ENCODE peak calls at places on chromosomes 5 and 9, in five cellular contexts. One of them, this sample, is unnamed. For H3K4me1, the result is how much of the 10 kb centered on the place peaks cover.

GRCh38 chr5:10555134-10555733 is 8.6 kb upstream of the ANKRD33B start:
- DNase-seq in heart right ventricle: no peak
- DNase-seq in esophagus squamous epithelium: no peak
- DNase-seq in cardiac muscle cell: no peak
- DNase-seq in aorta: no peak
- DNase-seq in this sample: no peak

GRCh38 chr5:142726188-142726731 is 40.4 kb upstream of the FGF1 start:
- DNase-seq in heart right ventricle: no peak
- DNase-seq in esophagus squamous epithelium: no peak
- DNase-seq in cardiac muscle cell: peak
- DNase-seq in aorta: no peak
- DNase-seq in this sample: no peak

GRCh38 chr9:125631391-125632085 is 75.5 kb downstream of the MAPKAP1 start:
- DNase-seq in heart right ventricle: no peak
- DNase-seq in esophagus squamous epithelium: no peak
- DNase-seq in cardiac muscle cell: peak
- DNase-seq in aorta: no peak
- DNase-seq in this sample: peak

GRCh38 chr9:13934411-13934810 is 379.5 kb downstream of the NFIB start:
- DNase-seq in heart right ventricle: no peak
- DNase-seq in esophagus squamous epithelium: no peak
- DNase-seq in cardiac muscle cell: no peak
- DNase-seq in aorta: no peak
- DNase-seq in this sample: no peak

GRCh38 chr9:137814436-137814835 is 63.1 kb upstream of the CACNA1B start:
- DNase-seq in heart right ventricle: no peak
- DNase-seq in esophagus squamous epithelium: no peak
- DNase-seq in cardiac muscle cell: no peak
- DNase-seq in aorta: no peak
- DNase-seq in this sample: no peak

GRCh38 chr5:127297348-127298035 is 6.9 kb downstream of the MEGF10 start:
- DNase-seq in heart right ventricle: no peak
- DNase-seq in esophagus squamous epithelium: no peak
- DNase-seq in cardiac muscle cell: no peak
- DNase-seq in aorta: no peak
- DNase-seq in this sample: no peak

GRCh38 chr5:164504141-164504772 is 998.8 kb downstream of the MAT2B start:
- DNase-seq in heart right ventricle: no peak
- DNase-seq in esophagus squamous epithelium: no peak
- DNase-seq in cardiac muscle cell: peak
- DNase-seq in aorta: no peak
- DNase-seq in this sample: peak

GRCh38 chr5:176659440-176659839 is 12.2 kb downstream of the TSPAN17 start:
- DNase-seq in heart right ventricle: no peak
- DNase-seq in esophagus squamous epithelium: no peak
- DNase-seq in cardiac muscle cell: no peak
- DNase-seq in aorta: no peak
- DNase-seq in this sample: no peak

GRCh38 chr9:32884482-32884881 is 101.1 kb downstream of the TMEM215 start:
- DNase-seq in heart right ventricle: no peak
- DNase-seq in esophagus squamous epithelium: no peak
- DNase-seq in cardiac muscle cell: no peak
- DNase-seq in aorta: no peak
- DNase-seq in this sample: no peak

GRCh38 chr9:20725675-20726074 is 41.6 kb downstream of the FOCAD start:
- DNase-seq in heart right ventricle: no peak
- DNase-seq in esophagus squamous epithelium: no peak
- DNase-seq in cardiac muscle cell: no peak
- DNase-seq in aorta: no peak
- DNase-seq in this sample: no peak
- H3K4me1 ChIP-seq in heart right ventricle: under half
- H3K4me1 ChIP-seq in esophagus squamous epithelium: under half
- H3K4me1 ChIP-seq in cardiac muscle cell: under half
- H3K4me1 ChIP-seq in aorta: under half
- H3K4me1 ChIP-seq in this sample: under half

DNA sequence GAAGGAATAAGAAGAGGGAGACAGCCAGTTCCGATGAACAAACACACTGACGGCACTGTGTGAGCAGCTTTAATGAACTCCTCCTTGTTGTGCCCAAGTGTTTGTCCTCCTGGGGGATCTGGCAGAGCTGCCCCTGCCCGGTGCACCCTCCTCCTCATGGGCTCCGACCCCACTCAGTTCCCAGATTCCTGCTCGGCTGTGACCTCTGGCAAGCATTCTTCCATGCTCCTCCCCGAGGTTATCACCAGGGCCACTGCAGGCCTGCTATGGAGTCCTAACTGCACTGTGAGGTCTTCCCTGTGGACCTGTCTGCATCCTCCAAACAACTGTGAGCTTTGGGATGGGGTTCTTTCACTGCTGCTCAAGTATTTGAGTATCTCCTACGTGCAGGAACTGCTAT is 142.2 kb downstream of the DCP2 start:
- DNase-seq in heart right ventricle: peak
- DNase-seq in esophagus squamous epithelium: no peak
- DNase-seq in cardiac muscle cell: no peak
- DNase-seq in aorta: no peak
- DNase-seq in this sample: no peak
- H3K4me1 ChIP-seq in heart right ventricle: under half
- H3K4me1 ChIP-seq in esophagus squamous epithelium: under half
- H3K4me1 ChIP-seq in cardiac muscle cell: half or more
- H3K4me1 ChIP-seq in aorta: under half
- H3K4me1 ChIP-seq in this sample: under half

DNA sequence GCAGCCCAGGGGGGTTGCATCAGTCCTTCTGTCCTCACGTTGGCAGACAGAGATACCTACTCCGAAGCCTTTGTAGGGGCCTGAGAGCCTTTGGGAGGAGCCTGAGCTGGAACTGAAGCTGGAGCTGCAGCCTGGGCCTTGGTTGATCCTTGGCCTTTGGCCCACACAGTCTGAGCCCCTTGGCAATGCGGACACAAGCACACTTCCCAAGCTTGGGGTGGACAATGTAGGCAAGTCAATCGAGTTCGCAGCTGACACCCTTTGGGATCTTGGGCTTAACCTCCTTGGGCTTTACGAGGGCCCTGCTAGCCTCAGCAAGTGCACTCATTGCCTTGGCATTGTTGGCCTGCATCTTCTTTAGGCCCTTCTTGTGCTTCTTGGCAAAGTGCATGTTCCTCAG is 5.9 kb downstream of the CSNK1A1 start:
- DNase-seq in heart right ventricle: no peak
- DNase-seq in esophagus squamous epithelium: no peak
- DNase-seq in cardiac muscle cell: no peak
- DNase-seq in aorta: no peak
- DNase-seq in this sample: no peak
- H3K4me1 ChIP-seq in heart right ventricle: half or more
- H3K4me1 ChIP-seq in esophagus squamous epithelium: half or more
- H3K4me1 ChIP-seq in cardiac muscle cell: under half
- H3K4me1 ChIP-seq in aorta: under half
- H3K4me1 ChIP-seq in this sample: under half

DNA sequence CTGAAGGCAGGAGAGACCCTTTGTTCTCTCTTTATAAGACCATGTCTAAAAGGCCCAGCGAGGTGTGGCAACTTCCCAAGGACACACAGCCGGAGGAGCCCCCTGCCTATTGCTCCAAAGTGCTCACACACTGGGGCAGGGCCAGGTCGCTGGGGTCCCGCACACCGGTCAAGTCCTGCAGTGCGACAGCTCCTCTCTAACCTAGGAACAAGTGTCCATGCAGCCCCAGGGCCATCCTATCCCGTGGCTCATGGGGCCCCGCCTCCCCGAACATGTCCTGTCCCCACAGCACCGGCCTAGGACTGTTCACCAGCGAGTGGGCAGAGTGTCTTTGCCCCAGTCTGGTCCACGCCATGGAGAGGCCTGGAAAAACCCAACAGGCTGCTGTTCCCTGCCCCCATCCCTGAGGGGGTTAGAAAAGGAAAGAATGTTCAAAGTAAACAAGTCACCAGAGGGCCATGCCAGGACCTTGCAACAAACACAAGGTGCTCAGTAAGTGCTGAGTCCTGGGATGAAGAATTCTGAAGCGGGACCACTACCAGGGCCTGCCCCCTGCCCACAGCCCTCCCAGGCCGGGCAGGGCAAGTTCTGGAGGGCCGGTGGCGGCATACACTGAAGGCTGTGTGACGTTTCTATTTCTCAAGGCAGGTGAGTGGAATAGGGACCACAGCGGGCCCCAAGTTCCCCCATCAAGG is 958 bp downstream of the NINJ1 start:
- DNase-seq in heart right ventricle: no peak
- DNase-seq in esophagus squamous epithelium: no peak
- DNase-seq in cardiac muscle cell: peak
- DNase-seq in aorta: peak
- DNase-seq in this sample: peak
- H3K4me1 ChIP-seq in heart right ventricle: half or more
- H3K4me1 ChIP-seq in esophagus squamous epithelium: half or more
- H3K4me1 ChIP-seq in cardiac muscle cell: under half
- H3K4me1 ChIP-seq in aorta: under half
- H3K4me1 ChIP-seq in this sample: under half

DNA sequence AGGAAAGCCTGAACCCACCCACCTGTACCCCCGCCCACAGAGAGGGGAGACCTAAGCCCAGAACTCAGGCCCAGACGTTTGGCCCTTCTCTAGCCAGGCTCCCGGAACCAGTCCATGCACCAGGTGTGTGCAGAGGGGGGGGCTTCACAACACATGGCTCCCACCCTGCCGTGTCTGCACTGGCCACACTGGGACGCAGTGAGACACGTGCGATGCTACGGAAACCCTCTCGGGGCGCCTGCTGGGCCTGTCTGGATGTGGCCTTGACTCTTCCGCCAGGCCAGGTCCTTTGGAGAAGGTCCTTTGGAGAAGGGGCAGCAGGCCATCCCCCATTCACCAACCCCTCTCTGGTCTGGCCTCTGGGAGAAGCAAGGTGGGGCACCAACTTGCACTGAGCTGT is 58.4 kb upstream of the SARDH start:
- DNase-seq in heart right ventricle: no peak
- DNase-seq in esophagus squamous epithelium: no peak
- DNase-seq in cardiac muscle cell: no peak
- DNase-seq in aorta: no peak
- DNase-seq in this sample: no peak
- H3K4me1 ChIP-seq in heart right ventricle: under half
- H3K4me1 ChIP-seq in esophagus squamous epithelium: under half
- H3K4me1 ChIP-seq in cardiac muscle cell: under half
- H3K4me1 ChIP-seq in aorta: under half
- H3K4me1 ChIP-seq in this sample: under half

GRCh38 chr5:121497176-121497575 is 354.5 kb upstream of the FTMT start:
- DNase-seq in heart right ventricle: no peak
- DNase-seq in esophagus squamous epithelium: no peak
- DNase-seq in cardiac muscle cell: no peak
- DNase-seq in aorta: no peak
- DNase-seq in this sample: peak

GRCh38 chr5:121503111-121503840 is 348.4 kb upstream of the FTMT start:
- DNase-seq in heart right ventricle: no peak
- DNase-seq in esophagus squamous epithelium: no peak
- DNase-seq in cardiac muscle cell: peak
- DNase-seq in aorta: peak
- DNase-seq in this sample: peak

DNA sequence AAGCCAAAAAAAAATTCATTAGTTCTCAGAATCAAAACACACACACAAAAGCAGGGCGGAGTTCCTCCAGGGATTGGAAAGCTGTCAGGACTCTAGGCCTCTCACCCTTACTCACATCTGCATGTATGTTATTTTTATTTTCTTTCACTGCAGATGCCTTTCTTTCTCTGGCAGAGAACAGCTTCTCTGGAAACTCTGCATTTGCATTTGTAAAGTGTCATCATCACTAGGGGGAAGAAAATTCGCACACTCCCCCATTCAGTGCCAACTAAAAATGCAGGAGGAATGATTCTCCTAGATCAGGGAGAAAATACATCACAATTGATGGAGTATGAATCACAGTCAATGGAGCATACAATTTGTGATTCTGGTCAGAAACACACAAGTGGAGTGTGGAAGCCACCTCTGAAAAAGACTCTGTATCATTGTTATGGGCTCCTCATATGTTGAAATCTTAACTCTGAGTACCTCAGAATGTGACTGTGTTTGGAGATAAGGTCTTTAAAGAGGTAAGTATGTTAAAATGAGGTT is 351.4 kb upstream of the FTMT start:
- DNase-seq in heart right ventricle: no peak
- DNase-seq in esophagus squamous epithelium: no peak
- DNase-seq in cardiac muscle cell: no peak
- DNase-seq in aorta: no peak
- DNase-seq in this sample: no peak
- H3K4me1 ChIP-seq in heart right ventricle: under half
- H3K4me1 ChIP-seq in esophagus squamous epithelium: under half
- H3K4me1 ChIP-seq in cardiac muscle cell: under half
- H3K4me1 ChIP-seq in aorta: under half
- H3K4me1 ChIP-seq in this sample: under half

GRCh38 chr5:139473565-139473964 is 2.8 kb downstream of the SMIM33 start:
- DNase-seq in heart right ventricle: no peak
- DNase-seq in esophagus squamous epithelium: no peak
- DNase-seq in cardiac muscle cell: peak
- DNase-seq in aorta: no peak
- DNase-seq in this sample: no peak

GRCh38 chr5:139472410-139473030 is 1.7 kb downstream of the SMIM33 start:
- DNase-seq in heart right ventricle: no peak
- DNase-seq in esophagus squamous epithelium: no peak
- DNase-seq in cardiac muscle cell: no peak
- DNase-seq in aorta: no peak
- DNase-seq in this sample: no peak

GRCh38 chr5:139474815-139475791 is 4.3 kb downstream of the SMIM33 start:
- DNase-seq in heart right ventricle: no peak
- DNase-seq in esophagus squamous epithelium: no peak
- DNase-seq in cardiac muscle cell: peak
- DNase-seq in aorta: no peak
- DNase-seq in this sample: no peak

GRCh38 chr5:139470821-139471300 is at the start of gene SMIM33:
- DNase-seq in heart right ventricle: no peak
- DNase-seq in esophagus squamous epithelium: no peak
- DNase-seq in cardiac muscle cell: no peak
- DNase-seq in aorta: no peak
- DNase-seq in this sample: no peak

DNA sequence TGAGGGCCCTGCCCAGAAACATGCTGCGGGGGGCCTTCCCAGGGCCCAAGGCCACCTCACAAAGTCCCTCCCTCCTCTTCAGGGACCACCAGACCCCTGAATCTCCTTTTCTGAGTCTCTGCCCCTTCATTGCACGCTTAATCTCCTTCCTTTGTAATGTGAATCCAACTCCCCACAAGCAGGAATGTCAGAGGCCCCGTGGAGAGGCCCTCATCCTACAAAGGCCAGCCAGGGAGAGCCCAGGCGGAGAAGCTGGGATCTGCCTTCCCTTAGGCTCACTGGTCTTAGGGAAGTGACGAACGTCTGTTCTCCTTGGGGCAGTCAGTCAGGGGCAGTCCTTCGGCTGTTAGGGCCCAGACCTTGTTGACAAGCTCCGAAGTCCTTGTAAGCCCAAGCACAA is 2.3 kb downstream of the SMIM33 start:
- DNase-seq in heart right ventricle: no peak
- DNase-seq in esophagus squamous epithelium: no peak
- DNase-seq in cardiac muscle cell: peak
- DNase-seq in aorta: no peak
- DNase-seq in this sample: peak
- H3K4me1 ChIP-seq in heart right ventricle: under half
- H3K4me1 ChIP-seq in esophagus squamous epithelium: under half
- H3K4me1 ChIP-seq in cardiac muscle cell: under half
- H3K4me1 ChIP-seq in aorta: under half
- H3K4me1 ChIP-seq in this sample: under half

This sample was measured in neural progenitor cell.